ENCODE peak calls at places on chromosomes 12 and 14, in five cellular contexts. Y is GM12865, A is glomerular endothelial cell, O is KG1, K is AG04450. C is an unnamed sample.

GRCh38 chr14:74954232-74954946 is 1.0 kb downstream of the PGF start:
- DNase-seq in Y (no peak), K (no peak), O (no peak), A (no peak), C (no peak)

GRCh38 chr14:96567289-96567899 is 65.2 kb downstream of the PAPOLA start:
- DNase-seq in K (peak), O (no peak), Y (peak), A (peak), C (no peak)

GRCh38 chr14:101844752-101845151 is 83.2 kb downstream of the PPP2R5C start:
- DNase-seq in Y (peak), K (no peak), A (no peak), O (no peak), C (no peak)

GRCh38 chr12:89568484-89568883 is 42.6 kb upstream of the POC1B start:
- DNase-seq in K (no peak), O (no peak), A (no peak), Y (no peak), C (no peak)

GRCh38 chr12:120498870-120499515 is 3.1 kb downstream of the DYNLL1 start:
- DNase-seq in K (no peak), O (no peak), Y (no peak), A (no peak), C (no peak)

GRCh38 chr14:85125331-85125730 is 404.6 kb upstream of the FLRT2 start:
- DNase-seq in A (no peak), Y (no peak), O (no peak), K (no peak), C (no peak)

GRCh38 chr14:78701246-78701645 is 531.1 kb downstream of the NRXN3 start:
- DNase-seq in O (no peak), Y (no peak), A (no peak), K (no peak), C (no peak)

GRCh38 chr12:15530361-15530760 is 208.1 kb downstream of the PTPRO start:
- DNase-seq in Y (no peak), O (no peak), A (no peak), K (no peak), C (no peak)

GRCh38 chr14:69580009-69580577 is 5.4 kb upstream of the CCDC177 start:
- DNase-seq in A (no peak), Y (peak), K (peak), O (peak), C (peak)

GRCh38 chr12:121614872-121615467 is 11.4 kb upstream of the ORAI1 start:
- DNase-seq in K (no peak), A (no peak), Y (no peak), O (no peak), C (no peak)

GRCh38 chr12:128867466-128867865 is 14.2 kb downstream of the GLT1D1 start:
- DNase-seq in K (no peak), O (no peak), Y (no peak), A (no peak), C (no peak)

GRCh38 chr14:102320033-102320660 is 601 bp downstream of the ZNF839 start:
- DNase-seq in K (no peak), O (peak), Y (peak), A (no peak), C (peak)

GRCh38 chr14:19900999-19901398 is 19.4 kb upstream of the OR4K5 start:
- DNase-seq in O (no peak), A (no peak), Y (no peak), K (no peak), C (no peak)

GRCh38 chr12:120368789-120369475 is at the start of gene MSI1:
- DNase-seq in Y (no peak), O (no peak), K (no peak), A (no peak), C (no peak)

GRCh38 chr12:107379852-107380567 is 286.7 kb upstream of the CRY1 start:
- DNase-seq in O (no peak), Y (no peak), A (no peak), K (no peak), C (no peak)

GRCh38 chr12:129771238-129771637 is 132.6 kb downstream of the TMEM132D start:
- DNase-seq in O (no peak), Y (no peak), K (no peak), A (no peak), C (no peak)

GRCh38 chr12:117279606-117280005 is 81.8 kb downstream of the NOS1 start:
- DNase-seq in Y (peak), K (no peak), O (no peak), A (no peak), C (no peak)

GRCh38 chr12:69338120-69338859 is 9.9 kb upstream of the LYZ start:
- DNase-seq in O (no peak), Y (no peak), A (no peak), K (no peak), C (no peak)

GRCh38 chr12:54596526-54596946 is 8.1 kb upstream of the PPP1R1A start:
- DNase-seq in K (peak), O (no peak), Y (peak), A (peak), C (peak)

GRCh38 chr14:96739511-96739910 is 57.7 kb upstream of the VRK1 start:
- DNase-seq in O (no peak), A (no peak), K (no peak), Y (no peak), C (no peak)

GRCh38 chr14:96940009-96940408 is 142.8 kb downstream of the VRK1 start:
- DNase-seq in K (no peak), Y (peak), O (no peak), A (no peak), C (no peak)

GRCh38 chr12:92139634-92140555 is 5.8 kb downstream of the BTG1 start:
- DNase-seq in K (no peak), O (no peak), Y (peak), A (no peak), C (peak)

GRCh38 chr12:125503128-125503527 is 437.9 kb downstream of the AACS start:
- DNase-seq in A (no peak), O (no peak), Y (no peak), K (no peak), C (no peak)

GRCh38 chr12:100127766-100128508 is 14.7 kb downstream of the BLTP3B start:
- DNase-seq in A (no peak), O (peak), K (peak), Y (no peak), C (no peak)

GRCh38 chr14:93880025-93880820 is 46.9 kb upstream of the FAM181A start:
- DNase-seq in Y (no peak), A (no peak), K (no peak), O (no peak), C (no peak)